ENCODE peak calls at places on chromosomes 13 and 19, in seven cellular contexts. I, K, G, T, C, S and D are unnamed samples.

GRCh38 chr13:99403458-99403971 is 96.3 kb upstream of the GPR183 start:
- DNase-seq in I (no peak), K (peak), G (no peak), T (no peak), C (no peak), S (no peak), D (no peak)

GRCh38 chr19:45499196-45500180 is 1.2 kb downstream of the PPM1N start:
- DNase-seq in I (no peak), K (peak), G (no peak), T (peak), C (peak), S (peak), D (peak)

GRCh38 chr19:5253403-5254110 is 87.1 kb downstream of the PTPRS start:
- DNase-seq in I (no peak), K (no peak), G (no peak), T (no peak), C (no peak), S (no peak), D (no peak)

GRCh38 chr13:109700176-109700575 is 86.2 kb downstream of the IRS2 start:
- DNase-seq in I (peak), K (no peak), G (no peak), T (peak), C (no peak), S (no peak), D (peak)

GRCh38 chr19:18558595-18558994 is 925 bp downstream of the KXD1 start:
- DNase-seq in I (no peak), K (no peak), G (no peak), T (no peak), C (no peak), S (no peak), D (no peak)

GRCh38 chr19:18107235-18108083 is 9.9 kb downstream of the MAST3 start:
- DNase-seq in I (peak), K (no peak), G (no peak), T (no peak), C (no peak), S (no peak), D (no peak)

GRCh38 chr13:46010148-46010547 is 42.4 kb downstream of the ZC3H13 start:
- DNase-seq in I (no peak), K (no peak), G (no peak), T (no peak), C (no peak), S (peak), D (no peak)

GRCh38 chr13:43411741-43412140 is 375.0 kb downstream of the ENOX1 start:
- DNase-seq in I (no peak), K (no peak), G (no peak), T (no peak), C (no peak), S (no peak), D (no peak)

GRCh38 chr13:29901714-29902631 is 51.6 kb upstream of the UBL3 start:
- DNase-seq in I (no peak), K (peak), G (no peak), T (peak), C (no peak), S (peak), D (peak)

GRCh38 chr19:4373601-4374441 is 26.5 kb downstream of the SH3GL1 start:
- DNase-seq in I (no peak), K (no peak), G (peak), T (peak), C (no peak), S (no peak), D (no peak)

GRCh38 chr19:18470153-18470552 is 32.2 kb upstream of the ISYNA1 start:
- DNase-seq in I (no peak), K (no peak), G (no peak), T (no peak), C (no peak), S (peak), D (peak)

GRCh38 chr19:8308891-8309291 is 733 bp upstream of the CD320 start:
- DNase-seq in I (no peak), K (no peak), G (peak), T (no peak), C (no peak), S (no peak), D (no peak)

GRCh38 chr19:44710483-44710882 is 11.5 kb downstream of the CEACAM16 start:
- DNase-seq in I (no peak), K (no peak), G (no peak), T (no peak), C (no peak), S (no peak), D (no peak)

GRCh38 chr19:44878119-44878865 is 12.8 kb upstream of the TOMM40 start:
- DNase-seq in I (no peak), K (no peak), G (no peak), T (no peak), C (no peak), S (peak), D (peak)

GRCh38 chr13:111900390-111901180 is 166.4 kb upstream of the SOX1 start:
- DNase-seq in I (no peak), K (no peak), G (no peak), T (no peak), C (no peak), S (no peak), D (peak)

GRCh38 chr19:23787106-23787505 is 28.4 kb upstream of the ZNF681 start:
- DNase-seq in I (no peak), K (no peak), G (no peak), T (peak), C (no peak), S (no peak), D (no peak)

GRCh38 chr13:28459911-28460310 is 35.0 kb downstream of the FLT1 start:
- DNase-seq in I (no peak), K (no peak), G (no peak), T (no peak), C (no peak), S (no peak), D (no peak)

GRCh38 chr13:51920786-51921185 is 59.0 kb downstream of the CCDC70 start:
- DNase-seq in I (no peak), K (no peak), G (no peak), T (no peak), C (no peak), S (no peak), D (peak)

GRCh38 chr13:25911020-25911419 is 140.8 kb downstream of the SHISA2 start:
- DNase-seq in I (no peak), K (no peak), G (no peak), T (no peak), C (no peak), S (no peak), D (no peak)

GRCh38 chr19:18254546-18255500 is 19.4 kb downstream of the IQCN start:
- DNase-seq in I (peak), K (no peak), G (peak), T (no peak), C (no peak), S (no peak), D (no peak)

GRCh38 chr19:13164370-13165090 is 14.3 kb downstream of the IER2 start:
- DNase-seq in I (peak), K (no peak), G (peak), T (peak), C (peak), S (peak), D (peak)

GRCh38 chr19:11405846-11406643 is 13.1 kb downstream of the RGL3 start:
- DNase-seq in I (no peak), K (no peak), G (no peak), T (peak), C (no peak), S (no peak), D (peak)

GRCh38 chr19:12796146-12797071 is 5.1 kb downstream of the JUNB start:
- DNase-seq in I (peak), K (peak), G (peak), T (peak), C (peak), S (peak), D (peak)